ENCODE peak calls at places on chromosomes 16 and 17, in six cellular contexts. U, F, L, H, A and I are unnamed samples.

GRCh38 chr16:57735755-57736418 is at the start of gene KATNB1:
- DNase-seq in H (no peak), F (no peak), U (no peak), L (no peak), A (peak), I (no peak)

GRCh38 chr17:73841431-73842060 is 197.3 kb upstream of the SDK2 start:
- DNase-seq in F (no peak), L (no peak), H (no peak), U (peak), A (peak), I (no peak)

GRCh38 chr16:48820379-48820778 is 210.4 kb upstream of the N4BP1 start:
- DNase-seq in F (no peak), H (no peak), L (no peak), A (no peak), U (no peak), I (no peak)

GRCh38 chr16:81574168-81574567 is 129.6 kb downstream of the CMIP start:
- DNase-seq in U (no peak), H (no peak), A (no peak), F (no peak), L (no peak), I (no peak)

GRCh38 chr17:81813861-81814683 is 10.1 kb downstream of the GCGR start:
- DNase-seq in H (no peak), L (no peak), A (no peak), U (no peak), F (no peak), I (no peak)

GRCh38 chr17:63843387-63844292 is 1.2 kb upstream of the SMARCD2 start:
- DNase-seq in F (no peak), U (no peak), L (no peak), H (peak), A (peak), I (peak)

GRCh38 chr16:4290236-4290830 is 17.5 kb upstream of the TFAP4 start:
- DNase-seq in A (no peak), H (no peak), L (no peak), U (no peak), F (no peak), I (no peak)

GRCh38 chr17:81523139-81524062 is 4.8 kb upstream of the FSCN2 start:
- DNase-seq in U (peak), A (peak), F (no peak), H (no peak), L (no peak), I (no peak)

GRCh38 chr17:49753959-49754391 is 10.0 kb downstream of the FAM117A start:
- DNase-seq in U (no peak), H (no peak), F (no peak), A (no peak), L (no peak), I (no peak)

GRCh38 chr16:301950-302349 is 19.0 kb downstream of the PDIA2 start:
- DNase-seq in A (no peak), F (no peak), L (no peak), U (no peak), H (no peak), I (no peak)

GRCh38 chr16:1445518-1446197 is 1.3 kb upstream of the CCDC154 start:
- DNase-seq in F (no peak), U (no peak), L (no peak), H (no peak), A (no peak), I (no peak)